ENCODE peak calls at places on chromosome 17, in six cellular contexts. Q, F, G, V, Z and P are unnamed samples.

GRCh38 chr17:57107498-57108101 is 22.6 kb downstream of the AKAP1 start:
- DNase-seq in G (peak; percentile 74), V (peak; percentile 18), Z (peak; percentile 42), Q (no peak), F (no peak), P (no peak)

GRCh38 chr17:9998060-9998459 is 93.0 kb upstream of the RCVRN start:
- DNase-seq in G (no peak), Z (no peak), V (no peak), F (no peak), Q (no peak), P (no peak)

GRCh38 chr17:64061157-64061898 is 40.9 kb upstream of the ICAM2 start:
- DNase-seq in G (peak; percentile 19), V (no peak), Q (no peak), F (no peak), Z (peak; percentile 36), P (no peak)

GRCh38 chr17:68383120-68383442 is 74.2 kb downstream of the WIPI1 start:
- DNase-seq in V (no peak), G (no peak), Z (no peak), Q (no peak), F (no peak), P (no peak)

GRCh38 chr17:9018731-9019130 is 2.6 kb upstream of the NTN1 start:
- DNase-seq in G (no peak), Q (no peak), Z (no peak), F (no peak), V (no peak), P (no peak)

GRCh38 chr17:39132192-39132600 is 19.2 kb downstream of the PLXDC1 start:
- DNase-seq in F (no peak), V (peak; percentile 41), Z (peak; percentile 86), G (no peak), Q (peak; percentile 70), P (no peak)

GRCh38 chr17:70527364-70527888 is 358.1 kb downstream of the KCNJ2 start:
- DNase-seq in Z (no peak), Q (no peak), G (no peak), V (no peak), F (no peak), P (no peak)

GRCh38 chr17:76266244-76266938 is 1.2 kb downstream of the UBALD2 start:
- DNase-seq in F (no peak), Z (peak; percentile 30), G (no peak), V (no peak), Q (no peak), P (no peak)

GRCh38 chr17:38428643-38429371 is 543 bp downstream of the ARHGAP23 start:
- DNase-seq in F (no peak), Q (no peak), G (no peak), Z (peak; percentile 46), V (peak; percentile 58), P (no peak)

GRCh38 chr17:54992797-54993639 is 24.5 kb downstream of the STXBP4 start:
- DNase-seq in G (no peak), Q (no peak), Z (peak; percentile 54), V (peak; percentile 63), F (peak; percentile 10), P (no peak)

GRCh38 chr17:19372439-19372838 is 5.9 kb upstream of the MAPK7 start:
- DNase-seq in F (no peak), G (peak; percentile 40), Z (no peak), V (no peak), Q (no peak), P (no peak)

DNA sequence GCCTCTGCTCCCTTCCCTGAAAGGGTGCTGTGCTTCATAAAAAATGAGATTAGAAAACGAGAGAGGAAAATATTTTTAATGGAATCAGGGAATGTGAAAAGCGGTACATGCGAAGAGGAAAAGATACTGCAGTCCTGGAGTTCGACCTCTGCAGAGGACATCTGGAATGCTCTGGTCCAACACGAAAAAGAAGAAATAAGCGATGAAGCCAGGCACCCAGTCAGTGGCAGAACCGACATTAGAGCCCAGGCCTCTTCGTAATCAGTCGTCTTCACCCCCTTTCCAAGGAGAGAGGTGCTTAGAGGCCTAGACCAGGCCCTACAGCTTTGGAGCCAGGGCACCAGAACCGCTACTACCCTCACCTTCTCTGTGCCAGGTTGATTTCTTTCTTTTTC is 459 bp upstream of the MARCHF10 start:
- DNase-seq in G (no peak), Z (no peak), V (no peak), Q (no peak), F (no peak), P (no peak)
- H3K27ac ChIP-seq in G (no peak overlapping the region), Z (no peak overlapping the region), V (no peak overlapping the region), Q (no peak overlapping the region), F (no peak overlapping the region), P (peak overlapping the region; percentile 96)

DNA sequence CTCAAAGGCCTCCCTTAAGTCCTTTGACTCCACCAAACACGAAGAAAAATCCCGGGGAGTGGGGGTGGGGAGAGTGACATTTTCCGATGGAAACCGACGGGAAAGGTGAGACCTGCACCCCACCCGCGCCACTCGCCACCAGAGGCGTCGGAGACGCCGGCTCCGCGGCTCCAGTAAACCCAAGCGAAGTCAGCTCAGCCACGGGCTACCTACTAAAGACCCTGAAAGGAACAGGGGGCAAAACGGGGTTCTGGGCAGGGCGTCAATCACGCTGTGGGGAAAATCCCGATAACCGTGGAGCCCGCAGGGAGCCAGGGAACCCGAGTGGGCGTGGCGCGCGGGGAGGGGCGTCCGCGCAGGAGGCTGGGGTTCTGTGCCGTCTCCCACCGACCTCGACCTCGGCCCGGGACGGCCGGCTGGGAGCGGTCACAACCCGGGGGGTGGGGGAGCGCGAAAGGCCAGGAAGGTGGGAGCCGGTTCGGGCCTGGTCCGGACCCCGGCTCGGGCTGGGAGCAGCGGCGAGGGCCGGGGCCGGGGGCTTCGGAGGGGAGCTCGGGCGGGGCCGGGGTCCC is 565 bp downstream of the WDR45B start:
- DNase-seq in Q (no peak), Z (no peak), F (peak; percentile 43), V (peak; percentile 54), G (peak; percentile 63), P (no peak)
- TF ChIP-seq CTCF in Q (peak; percentile 49), Z (no peak), F (peak; percentile 18), V (peak; percentile 26), G (peak; percentile 12), P (no peak)

GRCh38 chr17:30208214-30208613 is 27.3 kb downstream of the SLC6A4 start:
- DNase-seq in Q (no peak), V (no peak), F (no peak), Z (no peak), G (no peak), P (no peak)

GRCh38 chr17:30207655-30208054 is 27.8 kb downstream of the SLC6A4 start:
- DNase-seq in G (no peak), Q (no peak), V (no peak), F (no peak), Z (no peak), P (no peak)

GRCh38 chr17:30199600-30199999 is 35.9 kb downstream of the SLC6A4 start:
- DNase-seq in Q (no peak), Z (peak; percentile 34), G (no peak), F (no peak), V (no peak), P (no peak)

GRCh38 chr17:30200086-30200485 is 35.4 kb downstream of the SLC6A4 start:
- DNase-seq in V (no peak), G (no peak), Z (no peak), Q (no peak), F (no peak), P (no peak)

DNA sequence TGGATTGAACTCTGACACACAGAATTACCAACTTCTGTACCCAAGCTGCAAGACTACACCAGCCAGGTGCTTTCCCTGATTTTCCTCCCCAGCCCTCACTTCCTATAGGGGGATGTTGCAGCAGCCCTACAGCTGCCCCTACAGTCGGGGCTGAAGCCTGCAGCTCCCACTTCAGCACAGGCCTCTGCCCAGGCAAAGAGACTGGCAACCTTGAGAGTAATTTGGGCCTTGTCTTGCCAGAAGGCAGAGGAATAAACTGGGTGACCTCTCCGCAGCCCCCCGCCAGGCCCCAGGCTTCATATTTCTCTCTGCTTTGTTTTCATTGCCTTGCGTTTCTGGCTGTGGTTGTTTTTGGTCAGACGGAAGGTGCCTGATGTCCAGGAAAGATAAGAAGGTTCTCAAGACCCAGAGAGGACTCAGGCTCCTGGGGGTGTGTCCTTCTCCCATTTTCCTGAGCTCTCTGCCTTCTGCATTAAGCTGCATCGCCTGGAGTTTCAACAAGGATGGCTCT is 32.0 kb downstream of the SLC6A4 start:
- DNase-seq in F (no peak), V (no peak), G (no peak), Q (no peak), Z (no peak), P (no peak)
- H3K27ac ChIP-seq in F (no peak overlapping the region), V (no peak overlapping the region), G (no peak overlapping the region), Q (no peak overlapping the region), Z (no peak overlapping the region), P (no peak overlapping the region)

DNA sequence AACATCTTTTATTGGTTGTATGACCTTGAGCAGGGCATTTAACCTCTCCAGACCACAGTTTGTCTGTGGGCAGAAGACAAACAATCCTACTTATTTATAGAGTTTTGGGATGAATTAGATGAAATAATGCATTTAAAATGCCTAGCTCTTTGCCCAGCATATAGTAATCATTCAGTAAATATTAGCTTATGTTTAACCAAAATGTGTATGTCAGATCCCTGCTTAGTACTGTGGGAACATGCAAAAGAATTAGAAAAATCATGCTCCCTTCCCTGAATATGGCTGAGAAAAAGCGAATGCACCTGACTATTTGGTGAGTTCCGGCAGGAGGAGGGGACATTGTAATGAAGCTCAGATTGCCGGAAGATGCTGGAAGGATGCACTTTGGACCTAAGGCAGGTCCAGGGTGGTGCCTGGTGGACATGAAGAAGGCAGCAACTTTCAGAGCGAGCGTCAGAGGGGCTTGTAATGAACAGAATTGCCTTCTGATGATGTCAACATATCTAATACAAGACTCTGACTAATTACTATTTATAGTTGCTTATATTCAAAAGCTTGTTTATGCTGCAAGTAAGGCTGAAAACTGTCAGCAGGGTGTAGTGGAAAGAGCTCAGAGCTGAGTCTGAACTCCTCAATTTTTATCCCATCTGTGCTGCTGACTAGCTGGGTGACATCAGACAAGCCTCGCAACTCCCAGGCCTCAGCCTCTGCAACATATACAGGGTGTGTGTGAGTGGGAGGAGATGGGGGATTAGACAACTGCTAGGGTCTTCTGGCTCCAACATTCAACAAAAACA is 221.2 kb downstream of the PRKCA start:
- DNase-seq in V (no peak), F (no peak), Z (peak; percentile 91), Q (no peak), G (peak; percentile 71), P (no peak)
- TF ChIP-seq CTCF in V (no peak), F (no peak), Z (peak; percentile 27), Q (no peak), G (no peak), P (no peak)

GRCh38 chr17:15398736-15399331 is 57.4 kb upstream of the TEKT3 start:
- DNase-seq in F (no peak), Z (peak; percentile 74), V (no peak), G (no peak), Q (peak; percentile 61), P (no peak)
- H3K27ac ChIP-seq in F (no peak overlapping the region), Z (peak overlapping the region; percentile 46), V (no peak overlapping the region), G (peak overlapping the region; percentile 30), Q (no peak overlapping the region), P (no peak overlapping the region)

DNA sequence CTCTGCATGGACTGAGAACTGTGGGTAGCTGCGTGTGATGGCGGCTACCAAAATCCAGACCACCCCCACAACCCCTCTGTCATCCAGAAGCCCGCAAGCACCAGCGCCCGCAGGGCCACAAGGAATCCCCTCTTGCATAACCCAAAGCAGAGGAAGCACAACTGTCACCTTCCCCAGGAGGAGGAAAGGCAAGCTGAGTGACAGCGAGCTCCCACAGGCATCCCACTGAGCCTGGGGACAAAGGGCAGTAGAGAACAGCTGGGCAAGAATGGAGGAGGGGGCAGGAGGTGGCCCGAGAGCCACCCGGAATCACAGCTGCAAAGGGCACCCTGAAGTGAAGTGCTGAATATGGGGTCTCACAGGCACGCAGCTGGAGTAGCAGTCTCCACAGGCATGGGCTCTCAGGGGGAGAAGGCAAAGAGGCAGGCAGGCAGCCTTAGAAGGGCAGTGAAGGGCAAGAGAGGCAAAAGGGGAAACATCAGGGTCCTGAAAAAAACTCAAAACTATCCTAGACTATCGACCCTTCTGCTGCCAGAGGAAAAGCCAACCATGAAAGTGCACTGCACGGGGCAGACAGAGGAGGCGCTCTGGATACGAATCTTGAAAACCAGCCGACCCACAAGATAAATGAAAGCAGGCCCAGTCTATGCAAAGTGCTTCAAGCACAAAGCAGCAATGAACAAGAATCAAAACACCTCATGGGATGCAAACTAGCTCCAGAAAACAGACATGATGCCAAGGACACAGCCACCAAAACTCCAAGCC is 17.1 kb downstream of the USP36 start:
- DNase-seq in Q (no peak), F (no peak), Z (no peak), G (no peak), V (peak; percentile 46), P (no peak)
- TF ChIP-seq CTCF in Q (peak; percentile 45), F (no peak), Z (peak; percentile 12), G (no peak), V (peak; percentile 36), P (no peak)